ENCODE peak calls at places on chromosomes 5 and 9, in six cellular contexts. N is stomach, V is AG08395, Q is NCI-H1092, T is HCEC 1CT, R is HS-5. L is an unnamed sample.

GRCh38 chr5:173210877-173211276 is 24.1 kb downstream of the NKX2-5 start:
- DNase-seq in R (no peak), N (no peak), Q (no peak), T (no peak), V (no peak), L (no peak)

GRCh38 chr9:93254061-93254481 is 70.1 kb downstream of the WNK2 start:
- DNase-seq in T (no peak), Q (no peak), N (no peak), V (no peak), R (no peak), L (no peak)

GRCh38 chr9:742914-743594 is 98.4 kb upstream of the DMRT1 start:
- DNase-seq in Q (no peak), N (no peak), V (no peak), R (no peak), T (no peak), L (no peak)

GRCh38 chr5:75536694-75537360 is 25.1 kb downstream of the POLK start:
- DNase-seq in R (no peak), N (no peak), V (peak; percentile 14), Q (no peak), T (no peak), L (no peak)

GRCh38 chr5:57779383-57780223 is 297.0 kb upstream of the ACTBL2 start:
- DNase-seq in R (peak; percentile 82), V (peak; percentile 58), T (peak; percentile 54), Q (no peak), N (no peak), L (no peak)

GRCh38 chr5:126961702-126962101 is 68.7 kb downstream of the MARCHF3 start:
- DNase-seq in R (no peak), N (no peak), V (no peak), Q (no peak), T (peak; percentile 83), L (no peak)

GRCh38 chr5:142587354-142587965 is 98.4 kb downstream of the FGF1 start:
- DNase-seq in Q (no peak), R (no peak), V (no peak), N (peak; percentile 32), T (peak; percentile 37), L (no peak)

GRCh38 chr5:135386886-135387628 is 12.0 kb downstream of the MACROH2A1 start:
- DNase-seq in Q (no peak), T (peak; percentile 91), V (peak; percentile 80), R (peak; percentile 91), N (peak; percentile 59), L (no peak)

GRCh38 chr5:6792911-6793451 is 79.7 kb downstream of the TENT4A start:
- DNase-seq in R (no peak), V (no peak), T (no peak), Q (no peak), N (no peak), L (no peak)

GRCh38 chr5:154740483-154740882 is 14.7 kb upstream of the LARP1 start:
- DNase-seq in V (peak; percentile 56), R (no peak), N (peak; percentile 70), T (peak; percentile 60), Q (no peak), L (no peak)

GRCh38 chr5:40361378-40361777 is 318.3 kb upstream of the PTGER4 start:
- DNase-seq in Q (no peak), V (no peak), T (no peak), N (no peak), R (no peak), L (no peak)

GRCh38 chr5:135230326-135230925 is 168.6 kb downstream of the MACROH2A1 start:
- DNase-seq in V (peak; percentile 69), N (no peak), R (no peak), Q (no peak), T (peak; percentile 79), L (no peak)

GRCh38 chr9:83219924-83220438 is 157.0 kb upstream of the RASEF start:
- DNase-seq in N (no peak), V (no peak), Q (no peak), R (no peak), T (no peak), L (no peak)

GRCh38 chr9:127380479-127380878 is 16.5 kb upstream of the SLC2A8 start:
- DNase-seq in Q (no peak), T (no peak), R (no peak), N (no peak), V (no peak), L (no peak)

GRCh38 chr5:150515446-150515845 is 7.5 kb downstream of the NDST1 start:
- DNase-seq in N (no peak), T (peak; percentile 64), R (peak; percentile 90), Q (no peak), V (peak; percentile 53), L (no peak)

GRCh38 chr9:137550958-137551655 is 572 bp upstream of the MRPL41 start:
- DNase-seq in V (peak; percentile 83), T (peak; percentile 74), Q (peak; percentile 93), N (no peak), R (peak; percentile 37), L (no peak)

GRCh38 chr5:155998258-155998657 is 328.7 kb upstream of the SGCD start:
- DNase-seq in Q (no peak), V (no peak), R (no peak), T (no peak), N (no peak), L (no peak)

GRCh38 chr9:114911167-114911821 is 19.1 kb downstream of the TNFSF8 start:
- DNase-seq in Q (peak; percentile 35), V (peak; percentile 73), T (peak; percentile 50), N (no peak), R (no peak), L (no peak)

GRCh38 chr9:131091352-131091992 is 4.9 kb upstream of the AIF1L start:
- DNase-seq in T (no peak), N (peak; percentile 70), V (no peak), R (no peak), Q (peak; percentile 9), L (no peak)

GRCh38 chr9:36433386-36433785 is 33.3 kb upstream of the RNF38 start:
- DNase-seq in V (no peak), N (no peak), T (no peak), R (no peak), Q (no peak), L (no peak)

GRCh38 chr5:60410427-60410826 is 289.5 kb downstream of the DEPDC1B start:
- DNase-seq in R (no peak), T (peak; percentile 56), N (no peak), V (no peak), Q (no peak), L (no peak)

GRCh38 chr5:126865299-126865698 is 88.4 kb downstream of the LMNB1 start:
- DNase-seq in V (peak; percentile 49), R (peak; percentile 15), N (no peak), Q (no peak), T (peak; percentile 67), L (no peak)

GRCh38 chr5:57094753-57095683 is 78.8 kb upstream of the GPBP1 start:
- DNase-seq in R (no peak), V (no peak), T (no peak), Q (no peak), N (peak; percentile 30), L (no peak)

GRCh38 chr5:116747881-116748280 is 173.3 kb upstream of the SEMA6A start:
- DNase-seq in Q (no peak), R (no peak), T (no peak), V (no peak), N (no peak), L (no peak)

GRCh38 chr9:29514336-29514735 is 1941.1 kb upstream of the C9orf72 start:
- DNase-seq in V (no peak), N (no peak), Q (peak; percentile 0), T (no peak), R (no peak), L (peak; percentile 42)

GRCh38 chr5:147461915-147462314 is 48.0 kb downstream of the DPYSL3 start:
- DNase-seq in V (no peak), T (peak; percentile 37), Q (no peak), R (no peak), N (no peak), L (no peak)

GRCh38 chr5:172788771-172789686 is 18.0 kb upstream of the DUSP1 start:
- DNase-seq in N (peak; percentile 76), T (no peak), V (peak; percentile 35), R (no peak), Q (no peak), L (no peak)

GRCh38 chr5:55994998-55995914 is 493 bp upstream of the IL6ST start:
- DNase-seq in V (peak; percentile 99), N (peak; percentile 98), T (peak; percentile 99), R (peak; percentile 84), Q (peak; percentile 84), L (peak; percentile 96)

GRCh38 chr9:129283705-129284606 is 105.9 kb upstream of the IER5L start:
- DNase-seq in V (no peak), R (no peak), T (no peak), N (no peak), Q (no peak), L (no peak)

GRCh38 chr5:54861212-54861894 is 124.0 kb downstream of the ESM1 start:
- DNase-seq in Q (no peak), N (no peak), V (peak; percentile 55), R (no peak), T (peak; percentile 64), L (no peak)

GRCh38 chr9:72839140-72839539 is 113.7 kb downstream of the ALDH1A1 start:
- DNase-seq in R (peak; percentile 53), T (peak; percentile 49), N (no peak), V (no peak), Q (no peak), L (no peak)

GRCh38 chr5:168870914-168871313 is 291.7 kb upstream of the PANK3 start:
- DNase-seq in V (no peak), Q (no peak), N (no peak), T (no peak), R (no peak), L (no peak)

GRCh38 chr5:601771-602465 is 10.2 kb upstream of the CEP72 start:
- DNase-seq in N (peak; percentile 23), R (no peak), Q (no peak), T (no peak), V (no peak), L (no peak)

GRCh38 chr9:119801311-119801710 is 432.1 kb upstream of the BRINP1 start:
- DNase-seq in T (no peak), N (no peak), V (peak; percentile 74), R (no peak), Q (no peak), L (no peak)

GRCh38 chr5:37836173-37837100 is 3.4 kb downstream of the GDNF start:
- DNase-seq in R (no peak), V (peak; percentile 64), Q (no peak), N (no peak), T (peak; percentile 27), L (peak; percentile 39)